ENCODE peak calls at places on chromosomes 13 and 19, in ten cellular contexts. B, Z, J, M, S, D, R, C, I and G are unnamed samples.
A peak's percentile ranks its signal among the peaks of the same experiment; 100 is the strongest.

GRCh38 chr19:38583219-38583984 is 34.4 kb downstream of the MAP4K1 start:
- DNase-seq in B (no peak), R (peak; percentile 66), I (no peak), S (no peak), J (no peak), M (no peak), D (no peak), Z (no peak), C (no peak), G (no peak)

GRCh38 chr19:48631254-48631653 is 5.9 kb downstream of the DBP start:
- DNase-seq in I (no peak), D (no peak), M (peak; percentile 20), J (no peak), B (no peak), C (no peak), S (no peak), R (no peak), Z (no peak), G (no peak)

GRCh38 chr19:40489882-40490230 is 23.1 kb downstream of the SPTBN4 start:
- DNase-seq in D (no peak), C (no peak), R (no peak), B (no peak), J (no peak), M (peak; percentile 17), Z (no peak), I (no peak), S (no peak), G (no peak)

GRCh38 chr13:114024603-114025431 is 50.9 kb upstream of the C13orf46 start:
- DNase-seq in I (no peak), M (no peak), R (peak; percentile 89), B (no peak), Z (no peak), D (no peak), J (no peak), C (no peak), S (no peak), G (no peak)

GRCh38 chr13:102846261-102847015 is 606 bp downstream of the ERCC5 start:
- DNase-seq in Z (peak; percentile 54), B (peak; percentile 76), D (no peak), M (peak; percentile 59), I (peak; percentile 40), C (no peak), J (peak; percentile 39), R (peak; percentile 45), S (peak; percentile 21), G (no peak)

GRCh38 chr13:77729502-77730221 is 32.2 kb downstream of the SLAIN1 start:
- DNase-seq in R (peak; percentile 67), B (no peak), D (no peak), I (no peak), J (no peak), C (no peak), M (peak; percentile 26), Z (no peak), S (no peak), G (no peak)

GRCh38 chr19:52735734-52736133 is 890 bp upstream of the ZNF611 start:
- DNase-seq in Z (peak; percentile 14), J (peak; percentile 39), I (peak; percentile 70), S (no peak), B (peak; percentile 77), R (no peak), D (peak; percentile 56), M (peak; percentile 16), C (no peak), G (peak; percentile 13)

GRCh38 chr19:41928221-41928683 is at the start of gene ERFL:
- DNase-seq in J (no peak), M (peak; percentile 63), B (no peak), D (no peak), C (no peak), I (no peak), Z (no peak), S (no peak), R (peak; percentile 13), G (no peak)

GRCh38 chr19:4969772-4970531 is 1.0 kb downstream of the KDM4B start:
- DNase-seq in J (no peak), I (no peak), S (no peak), Z (peak; percentile 30), R (peak; percentile 26), D (no peak), M (peak; percentile 41), B (peak; percentile 72), C (no peak), G (no peak)

GRCh38 chr19:6066661-6067646 is 43.3 kb downstream of the RFX2 start:
- DNase-seq in C (peak; percentile 96), J (peak; percentile 94), B (peak; percentile 97), R (no peak), D (peak; percentile 96), I (peak; percentile 88), Z (peak; percentile 95), M (peak; percentile 96), S (peak; percentile 96), G (no peak)

GRCh38 chr19:15463865-15464371 is 426 bp downstream of the RASAL3 start:
- DNase-seq in R (peak; percentile 76), C (no peak), M (no peak), Z (no peak), I (no peak), S (no peak), J (no peak), D (no peak), B (no peak), G (no peak)

GRCh38 chr13:73222627-73223026 is 163.8 kb downstream of the KLF5 start:
- DNase-seq in S (no peak), C (no peak), R (no peak), J (no peak), M (no peak), B (no peak), I (no peak), D (no peak), Z (no peak), G (no peak)

GRCh38 chr13:89393758-89394157 is 1722.6 kb downstream of the SLITRK5 start:
- DNase-seq in I (no peak), B (no peak), J (no peak), R (no peak), D (no peak), C (no peak), M (no peak), S (no peak), Z (no peak), G (no peak)

GRCh38 chr13:96851856-96852255 is 142.4 kb downstream of the OXGR1 start:
- DNase-seq in C (no peak), I (no peak), Z (no peak), J (no peak), B (no peak), S (no peak), M (no peak), R (no peak), D (no peak), G (no peak)

GRCh38 chr13:21974741-21975140 is 303.9 kb downstream of the FGF9 start:
- DNase-seq in I (no peak), C (no peak), B (no peak), R (no peak), D (no peak), M (no peak), J (no peak), Z (no peak), S (no peak), G (no peak)

DNA sequence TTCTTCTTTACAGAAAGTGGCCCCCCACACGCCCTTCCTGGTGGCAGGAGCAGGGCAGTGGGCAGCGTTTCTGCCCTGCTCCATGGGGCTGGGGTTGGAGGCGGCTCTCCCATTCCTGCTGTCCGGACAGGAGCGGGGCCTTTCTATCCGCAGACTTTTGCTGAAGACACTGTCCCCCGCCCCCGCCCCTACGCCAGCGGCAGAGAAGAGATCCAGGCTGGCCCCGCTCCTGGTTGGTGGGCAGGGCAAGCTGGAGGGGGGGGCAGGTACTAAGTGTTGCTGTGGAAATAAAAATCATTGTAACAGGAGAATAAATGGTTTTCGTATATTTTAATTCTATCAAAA is 81.7 kb downstream of the ZNF429 start:
- DNase-seq in I (no peak), S (no peak), J (no peak), Z (no peak), C (no peak), D (no peak), R (no peak), M (no peak), B (no peak), G (no peak)
- H3K4me3 ChIP-seq in I (peak overlapping the region; percentile 44), S (no peak overlapping the region), J (no peak overlapping the region), Z (no peak overlapping the region), C (no peak overlapping the region), D (peak overlapping the region; percentile 47), R (no peak overlapping the region), M (no peak overlapping the region), B (peak overlapping the region; percentile 73), G (no peak overlapping the region)

DNA sequence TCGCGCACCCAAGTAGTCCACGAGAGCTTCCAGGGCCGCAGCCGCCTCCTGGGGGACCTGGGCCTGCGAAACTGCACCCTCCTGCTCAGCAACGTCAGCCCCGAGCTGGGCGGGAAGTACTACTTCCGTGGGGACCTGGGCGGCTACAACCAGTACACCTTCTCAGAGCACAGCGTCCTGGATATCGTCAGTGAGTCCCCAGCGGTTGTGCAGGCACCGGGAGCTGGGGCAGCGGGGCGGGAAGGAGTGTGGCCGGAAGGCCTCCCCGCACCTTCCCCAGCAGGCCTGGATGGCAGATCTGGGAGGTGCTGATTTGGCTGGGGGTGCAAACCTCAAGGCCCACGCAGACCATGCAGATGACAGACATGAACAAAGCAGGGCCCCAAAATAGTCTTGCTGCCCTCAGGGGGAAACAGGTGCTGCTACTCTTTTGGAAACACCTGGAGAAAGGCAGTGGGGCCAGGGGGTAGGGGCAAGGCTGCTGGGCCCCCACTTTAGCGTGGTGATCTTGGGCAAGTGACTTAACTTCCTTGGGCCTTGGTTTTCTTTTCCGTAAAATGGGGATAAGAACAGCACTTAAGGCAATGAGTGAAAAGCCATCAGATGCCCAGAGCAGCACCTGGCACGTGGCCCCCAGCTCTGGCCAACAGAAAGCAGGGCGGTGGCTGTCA is 4.0 kb downstream of the MAG start:
- DNase-seq in R (peak; percentile 39), D (no peak), C (no peak), B (no peak), S (no peak), Z (no peak), M (no peak), I (no peak), J (no peak), G (no peak)
- H3K4me3 ChIP-seq in R (no peak overlapping the region), D (no peak overlapping the region), C (no peak overlapping the region), B (no peak overlapping the region), S (no peak overlapping the region), Z (no peak overlapping the region), M (no peak overlapping the region), I (no peak overlapping the region), J (no peak overlapping the region), G (no peak overlapping the region)

DNA sequence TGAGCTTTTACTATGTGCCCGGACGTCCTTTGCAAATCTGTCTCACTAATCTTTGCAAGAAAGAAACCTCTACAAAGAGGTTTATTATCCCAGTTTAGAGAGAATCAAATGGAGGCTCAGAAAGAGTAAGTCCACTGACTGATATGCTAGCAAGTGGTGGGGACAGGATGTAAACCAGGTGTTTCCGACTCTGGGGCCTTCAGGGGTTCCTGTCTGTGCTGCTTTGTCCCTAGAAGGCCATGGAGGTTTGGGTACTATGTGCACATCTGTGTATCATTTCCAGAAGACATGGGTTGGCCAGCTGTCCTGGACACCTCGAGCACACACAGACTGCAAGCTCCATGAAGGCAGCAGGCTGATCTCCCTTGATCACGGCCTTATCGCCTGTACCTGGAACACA is 1.2 kb upstream of the KPTN start:
- DNase-seq in D (no peak), J (no peak), C (no peak), B (no peak), I (no peak), Z (no peak), M (no peak), R (no peak), S (no peak), G (no peak)
- H3K4me3 ChIP-seq in D (peak overlapping the region; percentile 81), J (no peak overlapping the region), C (no peak overlapping the region), B (no peak overlapping the region), I (no peak overlapping the region), Z (no peak overlapping the region), M (no peak overlapping the region), R (peak overlapping the region; percentile 97), S (no peak overlapping the region), G (no peak overlapping the region)

GRCh38 chr13:111117961-111118360 is 2.9 kb downstream of the ARHGEF7 start:
- DNase-seq in M (no peak), D (no peak), Z (no peak), R (no peak), B (no peak), S (no peak), J (no peak), C (no peak), I (no peak), G (no peak)
- H3K4me3 ChIP-seq in M (no peak overlapping the region), D (no peak overlapping the region), Z (no peak overlapping the region), R (no peak overlapping the region), B (peak overlapping the region; percentile 84), S (no peak overlapping the region), J (no peak overlapping the region), C (no peak overlapping the region), I (no peak overlapping the region), G (no peak overlapping the region)